ENCODE peak calls at places on chromosomes 6 and 20, in four cellular contexts. G is hypothalamus, C is NCI-H1105, S is GM13976. Z is an unnamed sample.

GRCh38 chr6:1596088-1596852 is 13.4 kb upstream of the FOXC1 start:
- DNase-seq in G (no peak), C (peak), S (peak), Z (peak)

GRCh38 chr20:18019068-18019467 is 38.6 kb downstream of the OVOL2 start:
- DNase-seq in G (no peak), C (no peak), S (peak), Z (peak)

GRCh38 chr6:149918151-149918905 is 4.6 kb downstream of the RAET1G start:
- DNase-seq in G (no peak), C (no peak), S (no peak), Z (no peak)

GRCh38 chr6:4864534-4864933 is 88.3 kb downstream of the CDYL start:
- DNase-seq in G (no peak), C (no peak), S (no peak), Z (no peak)

GRCh38 chr6:81752084-81752968 is at the start of gene TENT5A:
- DNase-seq in G (no peak), C (peak), S (peak), Z (peak)

GRCh38 chr6:112851141-112851540 is 504.0 kb downstream of the RFPL4B start:
- DNase-seq in G (no peak), C (no peak), S (no peak), Z (no peak)

GRCh38 chr6:125839471-125839870 is 48.7 kb downstream of the NCOA7 start:
- DNase-seq in G (no peak), C (no peak), S (no peak), Z (no peak)

GRCh38 chr6:24910331-24910849 is 25.4 kb downstream of the RIPOR2 start:
- DNase-seq in G (no peak), C (no peak), S (peak), Z (peak)

GRCh38 chr6:108868551-108869145 is 20.4 kb downstream of the ARMC2 start:
- DNase-seq in G (no peak), C (no peak), S (no peak), Z (no peak)

GRCh38 chr6:154070657-154071056 is 31.6 kb downstream of the OPRM1 start:
- DNase-seq in G (no peak), C (no peak), S (no peak), Z (no peak)

GRCh38 chr6:127345521-127345920 is 2.1 kb upstream of the ECHDC1 start:
- DNase-seq in G (no peak), C (no peak), S (no peak), Z (no peak)

GRCh38 chr6:149608381-149608982 is 40.0 kb downstream of the KATNA1 start:
- DNase-seq in G (no peak), C (no peak), S (no peak), Z (no peak)

GRCh38 chr6:139250296-139251274 is 41.2 kb downstream of the TXLNB start:
- DNase-seq in G (no peak), C (peak), S (peak), Z (peak)

GRCh38 chr20:54469293-54469692 is 6.1 kb upstream of the DOK5 start:
- DNase-seq in G (no peak), C (no peak), S (no peak), Z (no peak)

GRCh38 chr20:49990310-49990720 is 7.5 kb downstream of the SNAI1 start:
- DNase-seq in G (no peak), C (no peak), S (no peak), Z (no peak)

GRCh38 chr20:21102252-21102609 is 3.9 kb downstream of the LINC00237 start:
- DNase-seq in G (no peak), C (no peak), S (peak), Z (peak)

GRCh38 chr6:1311400-1312192 is at the start of gene FOXQ1:
- DNase-seq in G (no peak), C (peak), S (peak), Z (peak)

GRCh38 chr6:36131517-36132220 is 1.4 kb downstream of the MAPK13 start:
- DNase-seq in G (no peak), C (peak), S (peak), Z (peak)

GRCh38 chr6:108526739-108527174 is 34.0 kb upstream of the FOXO3 start:
- DNase-seq in G (no peak), C (no peak), S (peak), Z (peak)

GRCh38 chr20:19618711-19619110 is 139.3 kb upstream of the RIN2 start:
- DNase-seq in G (no peak), C (no peak), S (no peak), Z (no peak)

GRCh38 chr20:32444474-32445220 is 86.5 kb downstream of the ASXL1 start:
- DNase-seq in G (no peak), C (no peak), S (no peak), Z (no peak)

GRCh38 chr6:85756982-85757381 is 114.3 kb upstream of the SYNCRIP start:
- DNase-seq in G (no peak), C (peak), S (no peak), Z (no peak)

GRCh38 chr6:24927234-24927955 is 8.4 kb downstream of the RIPOR2 start:
- DNase-seq in G (no peak), C (no peak), S (no peak), Z (no peak)

GRCh38 chr6:48109902-48110301 is 1.1 kb downstream of the PTCHD4 start:
- DNase-seq in G (no peak), C (no peak), S (no peak), Z (no peak)

Z was measured in GM13977.